ENCODE peak calls at places on chromosomes 3 and 15, in six cellular contexts. V, G, Q, M, Y and F are unnamed samples. For H3K4me1, the result is how much of the 10 kb centered on the place peaks cover.

GRCh38 chr15:52529289-52529929 is 729 bp upstream of the MYO5A start:
- DNase-seq in V (no peak), Y (no peak), G (no peak), Q (peak), M (no peak), F (no peak)

GRCh38 chr15:79956354-79956939 is 14.5 kb downstream of the BCL2A1 start:
- DNase-seq in M (no peak), Y (no peak), Q (no peak), G (no peak), V (no peak), F (no peak)

GRCh38 chr3:62207197-62207596 is 166.2 kb downstream of the FEZF2 start:
- DNase-seq in V (no peak), M (no peak), Y (no peak), G (no peak), Q (no peak), F (no peak)

GRCh38 chr3:21390136-21390535 is 360.9 kb downstream of the ZNF385D start:
- DNase-seq in V (no peak), G (no peak), M (peak), Q (no peak), Y (no peak), F (no peak)

GRCh38 chr3:106740116-106740515 is 637.1 kb upstream of the CCDC54 start:
- DNase-seq in V (no peak), Y (no peak), Q (no peak), M (peak), G (no peak), F (no peak)

GRCh38 chr3:22360977-22361376 is 610.0 kb upstream of the ZNF385D start:
- DNase-seq in Q (no peak), G (no peak), Y (no peak), M (peak), V (no peak), F (no peak)

GRCh38 chr3:149378420-149379388 is 1.3 kb upstream of the TM4SF1 start:
- DNase-seq in M (peak), Y (no peak), Q (no peak), G (no peak), V (no peak), F (no peak)

GRCh38 chr15:98530570-98530969 is 117.8 kb upstream of the IGF1R start:
- DNase-seq in G (no peak), M (no peak), Q (no peak), V (no peak), Y (no peak), F (no peak)

GRCh38 chr3:108342829-108343478 is 46.6 kb downstream of the HHLA2 start:
- DNase-seq in Y (no peak), M (peak), V (no peak), Q (no peak), G (no peak), F (no peak)

GRCh38 chr3:111617912-111618601 is 22.9 kb upstream of the ZBED2 start:
- DNase-seq in V (no peak), G (no peak), Y (no peak), Q (no peak), M (no peak), F (no peak)

GRCh38 chr3:138187296-138188012 is at the start of gene ARMC8:
- DNase-seq in G (peak), M (no peak), V (no peak), Y (peak), Q (peak), F (no peak)

GRCh38 chr3:35946857-35947514 is 307.7 kb downstream of the ARPP21 start:
- DNase-seq in Q (no peak), Y (no peak), M (no peak), V (no peak), G (no peak), F (no peak)

GRCh38 chr15:100849021-100849831 is 30.4 kb upstream of the ALDH1A3 start:
- DNase-seq in V (peak), M (peak), Y (peak), G (no peak), Q (no peak), F (no peak)

GRCh38 chr15:25774871-25775270 is 88.3 kb downstream of the ATP10A start:
- DNase-seq in M (no peak), G (no peak), Y (no peak), Q (no peak), V (no peak), F (no peak)

GRCh38 chr15:93861413-93861812 is 369.9 kb upstream of the MCTP2 start:
- DNase-seq in M (peak), G (no peak), Y (no peak), Q (no peak), V (no peak), F (no peak)

GRCh38 chr3:38618343-38618742 is 31.1 kb downstream of the SCN5A start:
- DNase-seq in V (no peak), G (no peak), Q (no peak), M (no peak), Y (no peak), F (no peak)

GRCh38 chr3:8563146-8563545 is 61.5 kb downstream of the LMCD1 start:
- DNase-seq in Q (no peak), Y (no peak), V (no peak), M (no peak), G (no peak), F (no peak)
- H3K4me1 ChIP-seq in Q (under half), Y (under half), V (under half), M (under half), G (under half), F (half or more)

GRCh38 chr3:104362319-104362718 is 1004.4 kb upstream of the ALCAM start:
- DNase-seq in G (no peak), M (no peak), Q (no peak), Y (no peak), V (no peak), F (no peak)

GRCh38 chr3:104368760-104369159 is 997.9 kb upstream of the ALCAM start:
- DNase-seq in Y (no peak), V (no peak), M (no peak), Q (no peak), G (no peak), F (no peak)

DNA sequence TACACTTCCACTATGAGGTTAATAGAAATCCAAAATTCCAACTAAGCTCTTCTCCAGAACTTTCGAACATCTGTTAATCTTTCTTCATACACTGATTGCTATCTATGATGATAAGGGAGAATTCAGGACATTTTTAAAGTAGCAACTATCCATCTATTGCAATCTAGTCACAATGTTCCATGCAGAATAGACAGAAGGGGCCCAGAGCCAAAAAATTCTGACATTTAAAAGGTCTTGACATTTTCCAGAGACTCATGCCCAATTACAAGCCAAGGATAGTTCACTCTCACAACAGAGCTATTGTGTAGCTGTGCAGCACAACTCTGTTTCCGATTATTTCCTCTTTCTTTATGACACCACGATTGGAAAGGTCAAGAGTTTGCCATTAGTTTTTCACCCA is 999.7 kb upstream of the ALCAM start:
- DNase-seq in V (no peak), Y (no peak), Q (no peak), G (no peak), M (peak), F (no peak)
- TF ChIP-seq CTCF in V (no peak), Y (no peak), Q (no peak), G (no peak), M (no peak), F (no peak)

DNA sequence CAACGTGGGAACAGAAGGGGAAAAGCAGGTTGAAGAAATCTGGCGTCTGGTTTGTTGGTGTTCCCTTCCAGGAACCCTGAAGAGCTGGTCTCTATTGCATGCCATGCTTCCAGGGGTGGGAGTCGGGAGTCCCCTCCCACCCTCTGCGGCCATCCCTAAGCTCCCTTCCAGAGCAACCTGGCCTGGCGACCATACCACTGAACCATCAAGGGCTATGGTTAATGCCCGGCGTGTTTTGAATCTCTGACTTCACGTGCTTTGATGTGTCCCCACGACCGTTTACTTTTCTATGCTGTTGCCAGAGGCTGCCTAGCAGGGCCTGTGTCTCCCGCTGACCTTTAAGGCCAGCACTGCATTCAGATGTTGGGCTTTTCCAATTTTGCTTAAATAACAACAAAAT is 696 bp upstream of the SNRK start:
- DNase-seq in V (no peak), M (no peak), Q (peak), G (no peak), Y (no peak), F (no peak)
- H3K27ac ChIP-seq in V (peak), M (no peak), Q (peak), G (peak), Y (peak), F (peak)

DNA sequence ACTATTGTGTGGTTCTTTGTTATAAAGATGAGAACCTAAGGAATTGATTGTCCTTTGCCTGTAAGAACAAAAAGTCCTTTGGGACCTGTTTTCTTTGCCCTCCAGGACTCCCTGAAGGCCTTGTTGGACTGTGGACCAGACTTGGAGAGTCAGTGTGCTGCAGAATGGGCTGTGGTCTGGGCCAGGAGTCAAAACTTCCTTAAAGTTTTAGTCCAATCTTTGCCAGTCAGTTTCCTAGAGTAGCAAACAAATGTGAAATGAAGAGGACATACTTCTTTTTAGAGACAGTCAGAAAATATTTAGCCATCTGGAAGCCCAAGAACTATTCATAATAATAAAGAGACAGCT is 45.4 kb downstream of the PDE8A start:
- DNase-seq in V (no peak), M (no peak), Y (no peak), G (no peak), Q (no peak), F (no peak)
- H3K4me1 ChIP-seq in V (under half), M (under half), Y (half or more), G (under half), Q (under half), F (half or more)

DNA sequence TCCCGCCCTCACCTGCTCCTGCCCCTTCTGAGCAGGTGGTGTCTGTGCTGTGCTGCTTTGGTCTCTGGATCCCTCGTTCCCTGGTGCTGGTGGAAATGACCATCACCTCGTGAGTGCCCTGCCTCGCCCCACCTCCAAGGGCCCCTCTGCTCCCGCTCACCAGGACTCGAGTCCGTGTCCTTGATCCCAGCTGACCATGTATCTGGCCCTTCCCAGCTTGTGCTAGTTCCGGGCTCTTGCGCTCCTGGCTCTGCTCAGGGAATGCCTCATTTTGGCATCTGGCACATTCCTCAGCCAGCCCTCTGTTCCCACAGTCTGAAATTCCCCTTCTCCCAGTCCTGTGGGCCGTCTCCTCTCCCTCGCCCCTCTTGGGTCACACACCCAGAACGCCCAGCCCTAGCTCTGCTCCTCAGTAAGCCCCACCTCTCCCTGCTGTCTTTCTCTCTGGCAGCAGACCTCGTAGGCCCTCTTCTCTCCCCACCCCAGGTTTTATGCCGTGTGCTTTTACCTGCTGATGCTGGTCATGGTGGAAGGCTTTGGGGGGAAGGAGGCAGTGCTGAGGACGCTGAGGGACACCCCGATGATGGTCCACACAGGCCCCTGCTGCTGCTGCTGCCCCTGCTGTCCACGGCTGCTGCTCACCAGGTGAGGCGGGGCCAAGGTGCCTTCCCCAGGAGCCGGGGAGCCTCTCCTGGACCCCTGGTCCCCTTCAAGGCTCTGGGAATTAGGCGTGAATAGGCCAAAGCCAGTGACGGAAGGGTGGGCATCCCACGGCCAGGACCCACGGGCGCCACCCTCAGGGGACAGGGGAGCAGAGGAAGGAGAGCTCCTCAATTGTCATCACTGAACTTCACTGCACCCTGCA is 11.5 kb downstream of the SLC51A start:
- DNase-seq in M (peak), V (no peak), Q (no peak), Y (no peak), G (no peak), F (no peak)
- TF ChIP-seq CTCF in M (no peak), V (no peak), Q (no peak), Y (no peak), G (no peak), F (no peak)

GRCh38 chr3:120558784-120559227 is 37.3 kb upstream of the NDUFB4 start:
- DNase-seq in Y (peak), G (peak), M (peak), V (no peak), Q (peak), F (peak)
- H3K27ac ChIP-seq in Y (peak), G (peak), M (peak), V (peak), Q (peak), F (peak)

GRCh38 chr3:32868719-32869512 is 51.1 kb downstream of the TRIM71 start:
- DNase-seq in V (no peak), Q (no peak), G (no peak), Y (no peak), M (no peak), F (no peak)

GRCh38 chr3:32869513-32870047 is 51.8 kb downstream of the TRIM71 start:
- DNase-seq in Q (no peak), G (no peak), M (no peak), V (no peak), Y (no peak), F (no peak)

GRCh38 chr3:32866533-32866932 is 48.7 kb downstream of the TRIM71 start:
- DNase-seq in Q (no peak), G (no peak), V (no peak), M (no peak), Y (no peak), F (no peak)

GRCh38 chr3:32870373-32871091 is 52.7 kb downstream of the TRIM71 start:
- DNase-seq in Y (no peak), M (no peak), Q (no peak), G (no peak), V (no peak), F (no peak)

GRCh38 chr3:32867954-32868353 is 50.2 kb downstream of the TRIM71 start:
- DNase-seq in G (no peak), Q (no peak), M (no peak), Y (no peak), V (no peak), F (no peak)
- H3K4me1 ChIP-seq in G (under half), Q (under half), M (half or more), Y (under half), V (under half), F (under half)

GRCh38 chr15:78077860-78078187 is 313 bp upstream of the TBC1D2B start:
- DNase-seq in Y (no peak), M (no peak), V (no peak), G (no peak), Q (no peak), F (no peak)

GRCh38 chr15:78075490-78076230 is 1.9 kb downstream of the TBC1D2B start:
- DNase-seq in M (peak), Q (peak), G (no peak), Y (no peak), V (no peak), F (no peak)

GRCh38 chr15:78076231-78077052 is 1.1 kb downstream of the TBC1D2B start:
- DNase-seq in G (no peak), Y (no peak), V (no peak), M (no peak), Q (no peak), F (no peak)

GRCh38 chr15:78079296-78080087 is 2.0 kb upstream of the TBC1D2B start:
- DNase-seq in V (no peak), Y (peak), Q (no peak), M (no peak), G (no peak), F (no peak)

GRCh38 chr15:78077053-78077859 is at the start of gene TBC1D2B:
- DNase-seq in Y (peak), M (peak), G (no peak), Q (peak), V (no peak), F (no peak)
- TF ChIP-seq CTCF in Y (no peak), M (no peak), G (no peak), Q (no peak), V (no peak), F (no peak)

DNA sequence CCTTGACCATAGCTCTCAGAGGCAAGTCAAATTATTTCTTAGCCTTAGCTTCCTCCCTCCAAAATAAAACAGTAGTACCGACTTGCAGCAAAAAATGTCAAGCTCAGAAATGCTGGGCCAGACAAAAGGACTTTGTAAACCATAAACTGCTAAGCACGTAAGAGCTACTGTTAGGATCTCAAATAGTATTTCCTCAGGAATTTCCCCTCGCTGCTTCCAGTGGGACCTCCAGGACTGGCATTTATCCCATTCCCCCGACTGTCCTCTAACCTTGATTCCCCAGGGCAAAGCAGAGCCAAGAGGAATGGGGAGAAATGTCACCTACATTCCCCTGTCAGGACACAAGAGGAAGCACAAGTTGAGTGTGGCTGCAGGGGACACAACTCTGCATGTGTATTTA is 4.4 kb downstream of the STOML1 start:
- DNase-seq in M (peak), G (no peak), V (no peak), Q (no peak), Y (no peak), F (no peak)
- H3K27ac ChIP-seq in M (no peak), G (peak), V (no peak), Q (peak), Y (peak), F (no peak)

DNA sequence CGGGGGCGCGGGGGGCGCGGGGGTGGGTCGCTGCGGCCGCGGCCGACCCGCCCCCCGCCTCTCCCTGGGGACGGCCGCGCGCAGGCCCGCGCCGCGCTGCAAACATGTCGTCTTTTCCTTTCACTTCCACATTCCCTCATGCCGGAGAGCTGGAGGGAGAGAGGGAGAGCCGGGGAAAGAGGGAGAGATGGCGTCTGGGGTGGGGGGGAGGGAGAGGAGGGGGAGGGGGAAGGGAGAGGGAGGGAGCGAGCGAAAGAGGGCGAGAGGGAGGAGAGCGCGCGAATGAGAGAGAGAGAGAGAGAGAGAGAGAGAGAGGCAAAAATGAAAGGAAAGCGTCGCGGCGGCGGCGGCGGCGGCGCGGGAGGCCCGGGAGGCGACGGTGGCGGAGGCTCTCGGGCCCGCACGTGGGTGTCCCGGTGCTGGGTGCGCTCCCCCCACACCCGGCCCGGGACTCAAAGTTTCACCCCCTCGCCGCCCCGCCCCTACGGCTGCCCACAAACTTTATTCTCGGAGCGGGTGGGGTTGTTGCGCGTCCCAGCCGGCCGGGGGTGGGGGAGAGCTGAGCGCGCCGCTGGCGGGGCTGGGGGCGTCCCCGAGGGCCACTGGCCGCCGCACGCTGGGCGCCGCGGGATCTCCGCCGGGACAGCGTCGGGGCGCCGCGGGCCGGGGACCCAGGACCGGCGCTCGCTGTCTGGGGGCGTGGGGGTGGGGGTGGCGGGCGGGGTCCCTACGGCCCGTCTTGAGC is 731 bp downstream of the ZNF710 start:
- DNase-seq in Q (peak), Y (peak), V (no peak), G (no peak), M (peak), F (no peak)
- H3K4me1 ChIP-seq in Q (under half), Y (half or more), V (half or more), G (half or more), M (under half), F (under half)